ENCODE peak calls at places on chromosome 7, in four cellular contexts. F is islet precursor cell; Z is activated CD4-positive, alpha-beta T cell treated with anti-CD3 and anti-CD28 coated beads, Interleukin-2, amount 50 U/mL, for 24 hours; V is NCI-H2081. N is an unnamed sample.

GRCh38 chr7:142248166-142249160 is 9.4 kb downstream of the PRSS58 start:
- DNase-seq in F (peak), V (no peak), Z (no peak), N (no peak)

GRCh38 chr7:1124164-1124563 is 35.8 kb downstream of the ZFAND2A start:
- DNase-seq in F (no peak), Z (no peak), V (no peak), N (no peak)

GRCh38 chr7:494261-494687 is 25.4 kb downstream of the PDGFA start:
- DNase-seq in F (no peak), Z (no peak), V (no peak), N (no peak)

GRCh38 chr7:157984138-157984913 is 603.3 kb downstream of the PTPRN2 start:
- DNase-seq in V (no peak), Z (no peak), F (no peak), N (no peak)

GRCh38 chr7:118420888-118421287 is 196.4 kb downstream of the ANKRD7 start:
- DNase-seq in V (no peak), Z (no peak), F (no peak), N (no peak)

GRCh38 chr7:9200666-9201065 is 767.3 kb downstream of the NXPH1 start:
- DNase-seq in V (no peak), F (no peak), Z (no peak), N (no peak)

GRCh38 chr7:112074464-112074863 is 131.7 kb downstream of the DOCK4 start:
- DNase-seq in Z (no peak), V (no peak), F (no peak), N (no peak)

GRCh38 chr7:51451751-51452465 is 135.3 kb upstream of the COBL start:
- DNase-seq in V (no peak), F (peak), Z (no peak), N (no peak)

GRCh38 chr7:1064581-1064980 is 20.2 kb downstream of the GPR146 start:
- DNase-seq in V (no peak), F (no peak), Z (no peak), N (no peak)

GRCh38 chr7:50431316-50431715 is 18.8 kb downstream of the FIGNL1 start:
- DNase-seq in V (no peak), F (no peak), Z (no peak), N (no peak)

GRCh38 chr7:47495269-47495875 is 86.5 kb downstream of the TNS3 start:
- DNase-seq in F (peak), V (no peak), Z (no peak), N (no peak)

GRCh38 chr7:156532016-156532602 is 108.5 kb upstream of the RNF32 start:
- DNase-seq in Z (no peak), V (no peak), F (no peak), N (no peak)

GRCh38 chr7:106858618-106859532 is 6.2 kb upstream of the PIK3CG start:
- DNase-seq in F (no peak), V (no peak), Z (no peak), N (no peak)

GRCh38 chr7:134919240-134919641 is 67.1 kb upstream of the AGBL3 start:
- DNase-seq in F (no peak), V (no peak), Z (no peak), N (no peak)

GRCh38 chr7:55370001-55370400 is 4.9 kb downstream of the LANCL2 start:
- DNase-seq in F (no peak), V (no peak), Z (no peak), N (no peak)

GRCh38 chr7:107151538-107151937 is 17.3 kb upstream of the HBP1 start:
- DNase-seq in V (no peak), Z (no peak), F (no peak), N (no peak)

GRCh38 chr7:27992092-27992491 is 188.5 kb downstream of the JAZF1 start:
- DNase-seq in Z (no peak), F (no peak), V (no peak), N (no peak)

GRCh38 chr7:155144371-155144770 is 74.2 kb downstream of the HTR5A start:
- DNase-seq in Z (no peak), V (no peak), F (no peak), N (no peak)

GRCh38 chr7:38908759-38909335 is at the start of gene VPS41:
- DNase-seq in Z (peak), V (peak), F (peak), N (peak)

GRCh38 chr7:30598121-30598876 is 3.6 kb downstream of the GARS1 start:
- DNase-seq in Z (no peak), V (no peak), F (no peak), N (no peak)

GRCh38 chr7:98511175-98511574 is 105.9 kb upstream of the NPTX2 start:
- DNase-seq in F (no peak), V (no peak), Z (no peak), N (no peak)

GRCh38 chr7:94511763-94512162 is 2.2 kb downstream of the CASD1 start:
- DNase-seq in F (no peak), V (no peak), Z (no peak), N (no peak)

GRCh38 chr7:15158141-15158810 is 255.7 kb upstream of the DGKB start:
- DNase-seq in Z (no peak), F (no peak), V (no peak), N (no peak)

GRCh38 chr7:85030893-85031292 is 156.0 kb downstream of the SEMA3D start:
- DNase-seq in Z (no peak), F (no peak), V (peak), N (no peak)

GRCh38 chr7:28941633-28942032 is 16.5 kb downstream of the TRIL start:
- DNase-seq in V (no peak), Z (no peak), F (no peak), N (no peak)

GRCh38 chr7:50687575-50688261 is 95.0 kb downstream of the GRB10 start:
- DNase-seq in Z (no peak), F (no peak), V (no peak), N (no peak)

GRCh38 chr7:99762680-99763327 is 21.2 kb downstream of the CYP3A4 start:
- DNase-seq in V (no peak), Z (no peak), F (peak), N (no peak)

GRCh38 chr7:25235471-25235870 is 7.2 kb upstream of the NPVF start:
- DNase-seq in Z (no peak), V (no peak), F (no peak), N (no peak)

GRCh38 chr7:9181356-9181755 is 747.9 kb downstream of the NXPH1 start:
- DNase-seq in V (no peak), Z (no peak), F (no peak), N (no peak)

GRCh38 chr7:69781412-69781846 is 183.2 kb downstream of the AUTS2 start:
- DNase-seq in F (peak), Z (no peak), V (peak), N (no peak)

GRCh38 chr7:78172138-78172887 is 373.7 kb downstream of the PHTF2 start:
- DNase-seq in F (no peak), Z (no peak), V (peak), N (peak)

GRCh38 chr7:146661435-146661834 is 544.8 kb downstream of the CNTNAP2 start:
- DNase-seq in V (no peak), Z (no peak), F (no peak), N (no peak)

GRCh38 chr7:19114591-19114855 is 2.9 kb downstream of the TWIST1 start:
- DNase-seq in F (no peak), Z (no peak), V (no peak), N (no peak)

GRCh38 chr7:106283831-106284515 is 810 bp downstream of the NAMPT start:
- DNase-seq in Z (peak), V (peak), F (peak), N (peak)

GRCh38 chr7:93757421-93757820 is 133.1 kb downstream of the TFPI2 start:
- DNase-seq in V (no peak), Z (no peak), F (no peak), N (no peak)

GRCh38 chr7:36272211-36272566 is 117.5 kb upstream of the ANLN start:
- DNase-seq in Z (no peak), F (peak), V (no peak), N (no peak)

GRCh38 chr7:50832744-50833143 is 50.0 kb upstream of the GRB10 start:
- DNase-seq in V (no peak), Z (peak), F (peak), N (no peak)

GRCh38 chr7:47609803-47610452 is 28.0 kb upstream of the TNS3 start:
- DNase-seq in F (no peak), V (no peak), Z (no peak), N (no peak)

N was measured in NCI-H1417 treated with DMSO at 0.1 percent for 48 hours.